ENCODE peak calls at places on chromosomes 1 and 21, in seven cellular contexts. One of them, this sample, is unnamed.
A peak's percentile ranks its signal among the peaks of the same experiment; 100 is the strongest.

GRCh38 chr1:193937308-193937707 is 750.9 kb upstream of the B3GALT2 start:
- DNase-seq in breast epithelium: no peak
- DNase-seq in fibroblast of lung: no peak
- DNase-seq in adrenal gland: no peak
- DNase-seq in cardiac muscle cell: no peak
- DNase-seq in CD4-positive, alpha-beta T cell: no peak
- DNase-seq in RWPE1: no peak
- DNase-seq in this sample: no peak

GRCh38 chr1:13700521-13701273 is 709 bp downstream of the PRDM2 start:
- DNase-seq in RWPE1: peak; percentile 26
- DNase-seq in fibroblast of lung: peak; percentile 46
- DNase-seq in CD4-positive, alpha-beta T cell: peak; percentile 38
- DNase-seq in cardiac muscle cell: peak; percentile 46
- DNase-seq in breast epithelium: no peak
- DNase-seq in adrenal gland: peak; percentile 47
- DNase-seq in this sample: peak; percentile 21

GRCh38 chr1:160813215-160813614 is 17.2 kb downstream of the LY9 start:
- DNase-seq in cardiac muscle cell: peak; percentile 5
- DNase-seq in adrenal gland: no peak
- DNase-seq in CD4-positive, alpha-beta T cell: no peak
- DNase-seq in breast epithelium: no peak
- DNase-seq in RWPE1: peak; percentile 90
- DNase-seq in fibroblast of lung: no peak
- DNase-seq in this sample: no peak

GRCh38 chr1:111669268-111669667 is 49.7 kb downstream of the RAP1A start:
- DNase-seq in cardiac muscle cell: no peak
- DNase-seq in breast epithelium: no peak
- DNase-seq in RWPE1: no peak
- DNase-seq in CD4-positive, alpha-beta T cell: no peak
- DNase-seq in adrenal gland: no peak
- DNase-seq in fibroblast of lung: no peak
- DNase-seq in this sample: no peak

GRCh38 chr1:47527653-47528272 is 89.9 kb downstream of the FOXD2 start:
- DNase-seq in adrenal gland: no peak
- DNase-seq in RWPE1: peak; percentile 26
- DNase-seq in fibroblast of lung: no peak
- DNase-seq in cardiac muscle cell: peak; percentile 15
- DNase-seq in CD4-positive, alpha-beta T cell: no peak
- DNase-seq in breast epithelium: no peak
- DNase-seq in this sample: no peak

GRCh38 chr21:37348664-37349063 is 17.9 kb upstream of the DYRK1A start:
- DNase-seq in breast epithelium: no peak
- DNase-seq in RWPE1: no peak
- DNase-seq in cardiac muscle cell: no peak
- DNase-seq in adrenal gland: no peak
- DNase-seq in CD4-positive, alpha-beta T cell: no peak
- DNase-seq in fibroblast of lung: peak; percentile 25
- DNase-seq in this sample: no peak

GRCh38 chr1:244381887-244382565 is 69.7 kb downstream of the ADSS2 start:
- DNase-seq in CD4-positive, alpha-beta T cell: no peak
- DNase-seq in RWPE1: peak; percentile 23
- DNase-seq in cardiac muscle cell: peak; percentile 76
- DNase-seq in fibroblast of lung: peak; percentile 80
- DNase-seq in breast epithelium: no peak
- DNase-seq in adrenal gland: no peak
- DNase-seq in this sample: no peak

GRCh38 chr1:68185743-68186142 is 46.6 kb downstream of the WLS start:
- DNase-seq in breast epithelium: no peak
- DNase-seq in adrenal gland: no peak
- DNase-seq in fibroblast of lung: no peak
- DNase-seq in CD4-positive, alpha-beta T cell: no peak
- DNase-seq in cardiac muscle cell: no peak
- DNase-seq in RWPE1: peak; percentile 33
- DNase-seq in this sample: no peak

GRCh38 chr1:203665986-203666385 is 39.4 kb downstream of the ATP2B4 start:
- DNase-seq in breast epithelium: peak; percentile 42
- DNase-seq in adrenal gland: no peak
- DNase-seq in cardiac muscle cell: no peak
- DNase-seq in CD4-positive, alpha-beta T cell: no peak
- DNase-seq in fibroblast of lung: no peak
- DNase-seq in RWPE1: no peak
- DNase-seq in this sample: no peak

GRCh38 chr1:180948357-180948756 is 35.7 kb downstream of the KIAA1614 start:
- DNase-seq in RWPE1: no peak
- DNase-seq in fibroblast of lung: peak; percentile 42
- DNase-seq in cardiac muscle cell: peak; percentile 44
- DNase-seq in adrenal gland: no peak
- DNase-seq in CD4-positive, alpha-beta T cell: no peak
- DNase-seq in breast epithelium: peak; percentile 66
- DNase-seq in this sample: no peak

GRCh38 chr1:218336353-218336752 is 8.8 kb upstream of the TGFB2 start:
- DNase-seq in CD4-positive, alpha-beta T cell: no peak
- DNase-seq in fibroblast of lung: no peak
- DNase-seq in adrenal gland: no peak
- DNase-seq in cardiac muscle cell: no peak
- DNase-seq in RWPE1: no peak
- DNase-seq in breast epithelium: no peak
- DNase-seq in this sample: no peak

GRCh38 chr1:76093931-76094330 is 19.4 kb downstream of the ST6GALNAC3 start:
- DNase-seq in CD4-positive, alpha-beta T cell: no peak
- DNase-seq in RWPE1: no peak
- DNase-seq in fibroblast of lung: no peak
- DNase-seq in breast epithelium: no peak
- DNase-seq in cardiac muscle cell: no peak
- DNase-seq in adrenal gland: no peak
- DNase-seq in this sample: no peak

GRCh38 chr1:42164551-42165420 is at the start of gene GUCA2A:
- DNase-seq in RWPE1: no peak
- DNase-seq in breast epithelium: no peak
- DNase-seq in adrenal gland: no peak
- DNase-seq in CD4-positive, alpha-beta T cell: no peak
- DNase-seq in cardiac muscle cell: no peak
- DNase-seq in fibroblast of lung: no peak
- DNase-seq in this sample: no peak

GRCh38 chr1:35326228-35326627 is 57.7 kb downstream of the ZMYM4 start:
- DNase-seq in adrenal gland: no peak
- DNase-seq in fibroblast of lung: no peak
- DNase-seq in cardiac muscle cell: no peak
- DNase-seq in CD4-positive, alpha-beta T cell: no peak
- DNase-seq in breast epithelium: no peak
- DNase-seq in RWPE1: no peak
- DNase-seq in this sample: no peak

GRCh38 chr1:147267711-147268110 is 25.2 kb downstream of the CHD1L start:
- DNase-seq in fibroblast of lung: no peak
- DNase-seq in CD4-positive, alpha-beta T cell: no peak
- DNase-seq in adrenal gland: no peak
- DNase-seq in RWPE1: no peak
- DNase-seq in cardiac muscle cell: peak; percentile 43
- DNase-seq in breast epithelium: no peak
- DNase-seq in this sample: no peak

GRCh38 chr21:28750565-28750964 is 242.1 kb downstream of the LTN1 start:
- DNase-seq in adrenal gland: no peak
- DNase-seq in CD4-positive, alpha-beta T cell: no peak
- DNase-seq in breast epithelium: no peak
- DNase-seq in RWPE1: no peak
- DNase-seq in cardiac muscle cell: no peak
- DNase-seq in fibroblast of lung: no peak
- DNase-seq in this sample: no peak
- H3K27ac ChIP-seq in adrenal gland: no peak overlapping the region
- H3K27ac ChIP-seq in CD4-positive, alpha-beta T cell: no peak overlapping the region
- H3K27ac ChIP-seq in breast epithelium: no peak overlapping the region
- H3K27ac ChIP-seq in RWPE1: no peak overlapping the region
- H3K27ac ChIP-seq in cardiac muscle cell: no peak overlapping the region
- H3K27ac ChIP-seq in fibroblast of lung: no peak overlapping the region
- H3K27ac ChIP-seq in this sample: no peak overlapping the region

GRCh38 chr1:44266400-44267344 is 53.4 kb downstream of the DMAP1 start:
- DNase-seq in CD4-positive, alpha-beta T cell: no peak
- DNase-seq in adrenal gland: no peak
- DNase-seq in RWPE1: no peak
- DNase-seq in fibroblast of lung: no peak
- DNase-seq in breast epithelium: no peak
- DNase-seq in cardiac muscle cell: no peak
- DNase-seq in this sample: no peak
- H3K27ac ChIP-seq in CD4-positive, alpha-beta T cell: no peak overlapping the region
- H3K27ac ChIP-seq in adrenal gland: no peak overlapping the region
- H3K27ac ChIP-seq in RWPE1: no peak overlapping the region
- H3K27ac ChIP-seq in fibroblast of lung: no peak overlapping the region
- H3K27ac ChIP-seq in breast epithelium: no peak overlapping the region
- H3K27ac ChIP-seq in cardiac muscle cell: no peak overlapping the region
- H3K27ac ChIP-seq in this sample: no peak overlapping the region

GRCh38 chr1:9321986-9322715 is 29.5 kb downstream of the SPSB1 start:
- DNase-seq in breast epithelium: no peak
- DNase-seq in fibroblast of lung: no peak
- DNase-seq in cardiac muscle cell: no peak
- DNase-seq in CD4-positive, alpha-beta T cell: no peak
- DNase-seq in adrenal gland: no peak
- DNase-seq in RWPE1: no peak
- DNase-seq in this sample: no peak
- H3K27ac ChIP-seq in breast epithelium: no peak overlapping the region
- H3K27ac ChIP-seq in fibroblast of lung: no peak overlapping the region
- H3K27ac ChIP-seq in cardiac muscle cell: no peak overlapping the region
- H3K27ac ChIP-seq in CD4-positive, alpha-beta T cell: no peak overlapping the region
- H3K27ac ChIP-seq in adrenal gland: no peak overlapping the region
- H3K27ac ChIP-seq in RWPE1: peak overlapping the region; percentile 91
- H3K27ac ChIP-seq in this sample: no peak overlapping the region

GRCh38 chr1:60262701-60263100 is 189.1 kb upstream of the C1orf87 start:
- DNase-seq in breast epithelium: no peak
- DNase-seq in cardiac muscle cell: no peak
- DNase-seq in CD4-positive, alpha-beta T cell: no peak
- DNase-seq in RWPE1: no peak
- DNase-seq in adrenal gland: no peak
- DNase-seq in fibroblast of lung: peak; percentile 66
- DNase-seq in this sample: no peak
- H3K27ac ChIP-seq in breast epithelium: no peak overlapping the region
- H3K27ac ChIP-seq in cardiac muscle cell: no peak overlapping the region
- H3K27ac ChIP-seq in CD4-positive, alpha-beta T cell: no peak overlapping the region
- H3K27ac ChIP-seq in RWPE1: no peak overlapping the region
- H3K27ac ChIP-seq in adrenal gland: no peak overlapping the region
- H3K27ac ChIP-seq in fibroblast of lung: no peak overlapping the region
- H3K27ac ChIP-seq in this sample: no peak overlapping the region

GRCh38 chr1:239718571-239718970 is 332.2 kb downstream of the CHRM3 start:
- DNase-seq in adrenal gland: no peak
- DNase-seq in cardiac muscle cell: no peak
- DNase-seq in fibroblast of lung: no peak
- DNase-seq in CD4-positive, alpha-beta T cell: no peak
- DNase-seq in RWPE1: no peak
- DNase-seq in breast epithelium: no peak
- DNase-seq in this sample: no peak
- H3K27ac ChIP-seq in adrenal gland: no peak overlapping the region
- H3K27ac ChIP-seq in cardiac muscle cell: no peak overlapping the region
- H3K27ac ChIP-seq in fibroblast of lung: no peak overlapping the region
- H3K27ac ChIP-seq in CD4-positive, alpha-beta T cell: peak overlapping the region; percentile 75
- H3K27ac ChIP-seq in RWPE1: no peak overlapping the region
- H3K27ac ChIP-seq in breast epithelium: no peak overlapping the region
- H3K27ac ChIP-seq in this sample: no peak overlapping the region

GRCh38 chr1:228803421-228803820 is 68.1 kb downstream of the RHOU start:
- DNase-seq in RWPE1: no peak
- DNase-seq in CD4-positive, alpha-beta T cell: no peak
- DNase-seq in fibroblast of lung: no peak
- DNase-seq in cardiac muscle cell: no peak
- DNase-seq in adrenal gland: no peak
- DNase-seq in breast epithelium: no peak
- DNase-seq in this sample: no peak

GRCh38 chr1:228807904-228808487 is 72.7 kb downstream of the RHOU start:
- DNase-seq in RWPE1: no peak
- DNase-seq in adrenal gland: no peak
- DNase-seq in breast epithelium: no peak
- DNase-seq in cardiac muscle cell: no peak
- DNase-seq in fibroblast of lung: no peak
- DNase-seq in CD4-positive, alpha-beta T cell: no peak
- DNase-seq in this sample: no peak

GRCh38 chr1:228804173-228804572 is 68.9 kb downstream of the RHOU start:
- DNase-seq in breast epithelium: no peak
- DNase-seq in fibroblast of lung: no peak
- DNase-seq in RWPE1: no peak
- DNase-seq in cardiac muscle cell: no peak
- DNase-seq in adrenal gland: no peak
- DNase-seq in CD4-positive, alpha-beta T cell: no peak
- DNase-seq in this sample: no peak

GRCh38 chr1:228802386-228803221 is 67.3 kb downstream of the RHOU start:
- DNase-seq in adrenal gland: peak; percentile 55
- DNase-seq in fibroblast of lung: peak; percentile 82
- DNase-seq in RWPE1: no peak
- DNase-seq in breast epithelium: no peak
- DNase-seq in cardiac muscle cell: peak; percentile 95
- DNase-seq in CD4-positive, alpha-beta T cell: no peak
- DNase-seq in this sample: no peak

GRCh38 chr1:228804640-228805413 is 69.5 kb downstream of the RHOU start:
- DNase-seq in fibroblast of lung: no peak
- DNase-seq in breast epithelium: no peak
- DNase-seq in CD4-positive, alpha-beta T cell: no peak
- DNase-seq in cardiac muscle cell: peak; percentile 59
- DNase-seq in RWPE1: no peak
- DNase-seq in adrenal gland: no peak
- DNase-seq in this sample: no peak
- H3K27ac ChIP-seq in fibroblast of lung: no peak overlapping the region
- H3K27ac ChIP-seq in breast epithelium: no peak overlapping the region
- H3K27ac ChIP-seq in CD4-positive, alpha-beta T cell: no peak overlapping the region
- H3K27ac ChIP-seq in cardiac muscle cell: no peak overlapping the region
- H3K27ac ChIP-seq in RWPE1: no peak overlapping the region
- H3K27ac ChIP-seq in adrenal gland: no peak overlapping the region
- H3K27ac ChIP-seq in this sample: no peak overlapping the region